ENCODE peak calls at places on chromosomes 2 and 18, in five cellular contexts. One of them, this sample, is unnamed.

GRCh38 chr2:64941751-64942150 is 47.4 kb upstream of the SLC1A4 start:
- DNase-seq in GM19239: no peak
- DNase-seq in activated T-cell treated with anti-CD3 and anti-CD28 coated beads, Interleukin-2, amount 50 U/mL, for 1 hour: no peak
- DNase-seq in T-helper 1 cell: no peak
- DNase-seq in mesothelial cell of epicardium: no peak
- DNase-seq in this sample: no peak

GRCh38 chr2:42404666-42405065 is 43.6 kb upstream of the COX7A2L start:
- DNase-seq in GM19239: no peak
- DNase-seq in activated T-cell treated with anti-CD3 and anti-CD28 coated beads, Interleukin-2, amount 50 U/mL, for 1 hour: no peak
- DNase-seq in T-helper 1 cell: no peak
- DNase-seq in mesothelial cell of epicardium: no peak
- DNase-seq in this sample: no peak

GRCh38 chr2:12498703-12499102 is 218.0 kb upstream of the TRIB2 start:
- DNase-seq in GM19239: no peak
- DNase-seq in activated T-cell treated with anti-CD3 and anti-CD28 coated beads, Interleukin-2, amount 50 U/mL, for 1 hour: no peak
- DNase-seq in T-helper 1 cell: no peak
- DNase-seq in mesothelial cell of epicardium: no peak
- DNase-seq in this sample: no peak

GRCh38 chr18:8767356-8767755 is 62.0 kb downstream of the MTCL1 start:
- DNase-seq in GM19239: no peak
- DNase-seq in activated T-cell treated with anti-CD3 and anti-CD28 coated beads, Interleukin-2, amount 50 U/mL, for 1 hour: no peak
- DNase-seq in T-helper 1 cell: no peak
- DNase-seq in mesothelial cell of epicardium: no peak
- DNase-seq in this sample: no peak

GRCh38 chr2:157523270-157524059 is 79.6 kb upstream of the CYTIP start:
- DNase-seq in GM19239: no peak
- DNase-seq in activated T-cell treated with anti-CD3 and anti-CD28 coated beads, Interleukin-2, amount 50 U/mL, for 1 hour: no peak
- DNase-seq in T-helper 1 cell: no peak
- DNase-seq in mesothelial cell of epicardium: no peak
- DNase-seq in this sample: no peak

GRCh38 chr2:168993538-168993937 is 37.6 kb downstream of the ABCB11 start:
- DNase-seq in GM19239: no peak
- DNase-seq in activated T-cell treated with anti-CD3 and anti-CD28 coated beads, Interleukin-2, amount 50 U/mL, for 1 hour: no peak
- DNase-seq in T-helper 1 cell: no peak
- DNase-seq in mesothelial cell of epicardium: no peak
- DNase-seq in this sample: no peak

GRCh38 chr2:232668805-232669444 is 28.2 kb upstream of the GIGYF2 start:
- DNase-seq in GM19239: no peak
- DNase-seq in activated T-cell treated with anti-CD3 and anti-CD28 coated beads, Interleukin-2, amount 50 U/mL, for 1 hour: no peak
- DNase-seq in T-helper 1 cell: no peak
- DNase-seq in mesothelial cell of epicardium: no peak
- DNase-seq in this sample: no peak

GRCh38 chr2:55120634-55121359 is 70.5 kb upstream of the RTN4 start:
- DNase-seq in GM19239: no peak
- DNase-seq in activated T-cell treated with anti-CD3 and anti-CD28 coated beads, Interleukin-2, amount 50 U/mL, for 1 hour: no peak
- DNase-seq in T-helper 1 cell: no peak
- DNase-seq in mesothelial cell of epicardium: no peak
- DNase-seq in this sample: peak

GRCh38 chr2:33081691-33082090 is 134.9 kb downstream of the LTBP1 start:
- DNase-seq in GM19239: no peak
- DNase-seq in activated T-cell treated with anti-CD3 and anti-CD28 coated beads, Interleukin-2, amount 50 U/mL, for 1 hour: no peak
- DNase-seq in T-helper 1 cell: no peak
- DNase-seq in mesothelial cell of epicardium: no peak
- DNase-seq in this sample: peak

GRCh38 chr18:48230459-48231113 is 178.6 kb downstream of the ZBTB7C start:
- DNase-seq in GM19239: no peak
- DNase-seq in activated T-cell treated with anti-CD3 and anti-CD28 coated beads, Interleukin-2, amount 50 U/mL, for 1 hour: no peak
- DNase-seq in T-helper 1 cell: no peak
- DNase-seq in mesothelial cell of epicardium: no peak
- DNase-seq in this sample: peak

GRCh38 chr2:237180225-237180624 is 94.5 kb downstream of the COPS8 start:
- DNase-seq in GM19239: no peak
- DNase-seq in activated T-cell treated with anti-CD3 and anti-CD28 coated beads, Interleukin-2, amount 50 U/mL, for 1 hour: no peak
- DNase-seq in T-helper 1 cell: no peak
- DNase-seq in mesothelial cell of epicardium: no peak
- DNase-seq in this sample: no peak

GRCh38 chr2:236309669-236310029 is 45.4 kb upstream of the ASB18 start:
- DNase-seq in GM19239: peak
- DNase-seq in activated T-cell treated with anti-CD3 and anti-CD28 coated beads, Interleukin-2, amount 50 U/mL, for 1 hour: no peak
- DNase-seq in T-helper 1 cell: no peak
- DNase-seq in mesothelial cell of epicardium: no peak
- DNase-seq in this sample: no peak

GRCh38 chr2:233745073-233745755 is 14.9 kb upstream of the UGT1A1 start:
- DNase-seq in GM19239: no peak
- DNase-seq in activated T-cell treated with anti-CD3 and anti-CD28 coated beads, Interleukin-2, amount 50 U/mL, for 1 hour: no peak
- DNase-seq in T-helper 1 cell: no peak
- DNase-seq in mesothelial cell of epicardium: no peak
- DNase-seq in this sample: no peak

GRCh38 chr18:28794459-28795245 is 617.7 kb upstream of the CDH2 start:
- DNase-seq in GM19239: no peak
- DNase-seq in activated T-cell treated with anti-CD3 and anti-CD28 coated beads, Interleukin-2, amount 50 U/mL, for 1 hour: no peak
- DNase-seq in T-helper 1 cell: no peak
- DNase-seq in mesothelial cell of epicardium: no peak
- DNase-seq in this sample: no peak

GRCh38 chr2:231132126-231132525 is 7.3 kb upstream of the HTR2B start:
- DNase-seq in GM19239: no peak
- DNase-seq in activated T-cell treated with anti-CD3 and anti-CD28 coated beads, Interleukin-2, amount 50 U/mL, for 1 hour: no peak
- DNase-seq in T-helper 1 cell: no peak
- DNase-seq in mesothelial cell of epicardium: no peak
- DNase-seq in this sample: no peak

GRCh38 chr2:26347286-26347865 is 787 bp upstream of the ADGRF3 start:
- DNase-seq in GM19239: no peak
- DNase-seq in activated T-cell treated with anti-CD3 and anti-CD28 coated beads, Interleukin-2, amount 50 U/mL, for 1 hour: no peak
- DNase-seq in T-helper 1 cell: no peak
- DNase-seq in mesothelial cell of epicardium: no peak
- DNase-seq in this sample: no peak

GRCh38 chr2:160299540-160299939 is 99.5 kb upstream of the ITGB6 start:
- DNase-seq in GM19239: no peak
- DNase-seq in activated T-cell treated with anti-CD3 and anti-CD28 coated beads, Interleukin-2, amount 50 U/mL, for 1 hour: no peak
- DNase-seq in T-helper 1 cell: no peak
- DNase-seq in mesothelial cell of epicardium: no peak
- DNase-seq in this sample: no peak

GRCh38 chr2:63614448-63614968 is 25.7 kb downstream of the MDH1 start:
- DNase-seq in GM19239: no peak
- DNase-seq in activated T-cell treated with anti-CD3 and anti-CD28 coated beads, Interleukin-2, amount 50 U/mL, for 1 hour: no peak
- DNase-seq in T-helper 1 cell: no peak
- DNase-seq in mesothelial cell of epicardium: no peak
- DNase-seq in this sample: no peak

GRCh38 chr2:64485302-64485701 is 31.3 kb downstream of the LGALSL start:
- DNase-seq in GM19239: no peak
- DNase-seq in activated T-cell treated with anti-CD3 and anti-CD28 coated beads, Interleukin-2, amount 50 U/mL, for 1 hour: no peak
- DNase-seq in T-helper 1 cell: no peak
- DNase-seq in mesothelial cell of epicardium: no peak
- DNase-seq in this sample: no peak

GRCh38 chr2:117935954-117936353 is 77.9 kb downstream of the CCDC93 start:
- DNase-seq in GM19239: no peak
- DNase-seq in activated T-cell treated with anti-CD3 and anti-CD28 coated beads, Interleukin-2, amount 50 U/mL, for 1 hour: no peak
- DNase-seq in T-helper 1 cell: no peak
- DNase-seq in mesothelial cell of epicardium: no peak
- DNase-seq in this sample: no peak

GRCh38 chr2:33412920-33413319 is 63.5 kb upstream of the RASGRP3 start:
- DNase-seq in GM19239: no peak
- DNase-seq in activated T-cell treated with anti-CD3 and anti-CD28 coated beads, Interleukin-2, amount 50 U/mL, for 1 hour: no peak
- DNase-seq in T-helper 1 cell: no peak
- DNase-seq in mesothelial cell of epicardium: no peak
- DNase-seq in this sample: peak

GRCh38 chr2:51813245-51813644 is 781.3 kb upstream of the NRXN1 start:
- DNase-seq in GM19239: no peak
- DNase-seq in activated T-cell treated with anti-CD3 and anti-CD28 coated beads, Interleukin-2, amount 50 U/mL, for 1 hour: no peak
- DNase-seq in T-helper 1 cell: no peak
- DNase-seq in mesothelial cell of epicardium: no peak
- DNase-seq in this sample: no peak

GRCh38 chr2:97868986-97869721 is 126.6 kb downstream of the TMEM131 start:
- DNase-seq in GM19239: no peak
- DNase-seq in activated T-cell treated with anti-CD3 and anti-CD28 coated beads, Interleukin-2, amount 50 U/mL, for 1 hour: no peak
- DNase-seq in T-helper 1 cell: no peak
- DNase-seq in mesothelial cell of epicardium: no peak
- DNase-seq in this sample: no peak

GRCh38 chr18:68234115-68234514 is 480.8 kb downstream of the TMX3 start:
- DNase-seq in GM19239: no peak
- DNase-seq in activated T-cell treated with anti-CD3 and anti-CD28 coated beads, Interleukin-2, amount 50 U/mL, for 1 hour: no peak
- DNase-seq in T-helper 1 cell: no peak
- DNase-seq in mesothelial cell of epicardium: no peak
- DNase-seq in this sample: no peak

GRCh38 chr2:207258191-207258991 is 92.6 kb upstream of the KLF7 start:
- DNase-seq in GM19239: no peak
- DNase-seq in activated T-cell treated with anti-CD3 and anti-CD28 coated beads, Interleukin-2, amount 50 U/mL, for 1 hour: no peak
- DNase-seq in T-helper 1 cell: no peak
- DNase-seq in mesothelial cell of epicardium: no peak
- DNase-seq in this sample: peak

GRCh38 chr2:88451647-88452150 is 794 bp downstream of the FOXI3 start:
- DNase-seq in GM19239: no peak
- DNase-seq in activated T-cell treated with anti-CD3 and anti-CD28 coated beads, Interleukin-2, amount 50 U/mL, for 1 hour: peak
- DNase-seq in T-helper 1 cell: no peak
- DNase-seq in mesothelial cell of epicardium: no peak
- DNase-seq in this sample: no peak

GRCh38 chr18:70086085-70086484 is 119.4 kb downstream of the RTTN start:
- DNase-seq in GM19239: no peak
- DNase-seq in activated T-cell treated with anti-CD3 and anti-CD28 coated beads, Interleukin-2, amount 50 U/mL, for 1 hour: no peak
- DNase-seq in T-helper 1 cell: no peak
- DNase-seq in mesothelial cell of epicardium: no peak
- DNase-seq in this sample: no peak

GRCh38 chr18:52677991-52678390 is 338.0 kb downstream of the DCC start:
- DNase-seq in GM19239: no peak
- DNase-seq in activated T-cell treated with anti-CD3 and anti-CD28 coated beads, Interleukin-2, amount 50 U/mL, for 1 hour: no peak
- DNase-seq in T-helper 1 cell: no peak
- DNase-seq in mesothelial cell of epicardium: no peak
- DNase-seq in this sample: no peak

GRCh38 chr18:57258131-57258777 is 94.1 kb upstream of the ST8SIA3 start:
- DNase-seq in GM19239: no peak
- DNase-seq in activated T-cell treated with anti-CD3 and anti-CD28 coated beads, Interleukin-2, amount 50 U/mL, for 1 hour: no peak
- DNase-seq in T-helper 1 cell: no peak
- DNase-seq in mesothelial cell of epicardium: no peak
- DNase-seq in this sample: no peak

GRCh38 chr2:11079131-11079824 is 76.0 kb upstream of the SLC66A3 start:
- DNase-seq in GM19239: no peak
- DNase-seq in activated T-cell treated with anti-CD3 and anti-CD28 coated beads, Interleukin-2, amount 50 U/mL, for 1 hour: no peak
- DNase-seq in T-helper 1 cell: no peak
- DNase-seq in mesothelial cell of epicardium: no peak
- DNase-seq in this sample: no peak

GRCh38 chr2:142875642-142876041 is 1.8 kb upstream of the KYNU start:
- DNase-seq in GM19239: no peak
- DNase-seq in activated T-cell treated with anti-CD3 and anti-CD28 coated beads, Interleukin-2, amount 50 U/mL, for 1 hour: no peak
- DNase-seq in T-helper 1 cell: no peak
- DNase-seq in mesothelial cell of epicardium: no peak
- DNase-seq in this sample: no peak

GRCh38 chr18:13530215-13530878 is 196.0 kb downstream of the FAM210A start:
- DNase-seq in GM19239: no peak
- DNase-seq in activated T-cell treated with anti-CD3 and anti-CD28 coated beads, Interleukin-2, amount 50 U/mL, for 1 hour: no peak
- DNase-seq in T-helper 1 cell: no peak
- DNase-seq in mesothelial cell of epicardium: no peak
- DNase-seq in this sample: peak

GRCh38 chr18:13279181-13280065 is 60.9 kb downstream of the LDLRAD4 start:
- DNase-seq in GM19239: no peak
- DNase-seq in activated T-cell treated with anti-CD3 and anti-CD28 coated beads, Interleukin-2, amount 50 U/mL, for 1 hour: peak
- DNase-seq in T-helper 1 cell: no peak
- DNase-seq in mesothelial cell of epicardium: no peak
- DNase-seq in this sample: no peak

GRCh38 chr2:5692561-5693287 is 540 bp downstream of the SOX11 start:
- DNase-seq in GM19239: no peak
- DNase-seq in activated T-cell treated with anti-CD3 and anti-CD28 coated beads, Interleukin-2, amount 50 U/mL, for 1 hour: no peak
- DNase-seq in T-helper 1 cell: no peak
- DNase-seq in mesothelial cell of epicardium: no peak
- DNase-seq in this sample: no peak

GRCh38 chr18:50193796-50194622 is 938 bp downstream of the MYO5B start:
- DNase-seq in GM19239: no peak
- DNase-seq in activated T-cell treated with anti-CD3 and anti-CD28 coated beads, Interleukin-2, amount 50 U/mL, for 1 hour: no peak
- DNase-seq in T-helper 1 cell: no peak
- DNase-seq in mesothelial cell of epicardium: no peak
- DNase-seq in this sample: no peak

GRCh38 chr2:30127016-30127893 is 19.6 kb upstream of the YPEL5 start:
- DNase-seq in GM19239: no peak
- DNase-seq in activated T-cell treated with anti-CD3 and anti-CD28 coated beads, Interleukin-2, amount 50 U/mL, for 1 hour: no peak
- DNase-seq in T-helper 1 cell: no peak
- DNase-seq in mesothelial cell of epicardium: no peak
- DNase-seq in this sample: no peak